ENCODE peak calls at places on chromosomes 7 and 10, in ten cellular contexts. One of them, this sample, is unnamed.

GRCh38 chr10:113187066-113187777 is 237.2 kb downstream of the TCF7L2 start:
- DNase-seq in AG08396: no peak
- DNase-seq in lower leg skin: no peak
- DNase-seq in stimulated activated CD8-positive, alpha-beta memory T cell treated with anti-CD3 and anti-CD28 coated beads, Interleukin-15, amount 100 ng/mL, for 24 hours: no peak
- DNase-seq in activated CD8-positive, alpha-beta memory T cell treated with anti-CD3 and anti-CD28 coated beads, Interleukin-2, amount 10 ng/mL, durations not matched to agents 7 days and 5 days: no peak
- DNase-seq in CD8-positive, alpha-beta memory T cell: no peak
- DNase-seq in cardiac muscle cell: peak; percentile 68
- DNase-seq in left cardiac atrium: peak; percentile 79
- DNase-seq in hepatic stellate cell: no peak
- DNase-seq in naive thymus-derived CD8-positive, alpha-beta T cell: no peak
- DNase-seq in this sample: no peak

GRCh38 chr10:110629680-110630191 is 14.4 kb upstream of the RBM20 start:
- DNase-seq in hepatic stellate cell: peak; percentile 81
- DNase-seq in cardiac muscle cell: no peak
- DNase-seq in activated CD8-positive, alpha-beta memory T cell treated with anti-CD3 and anti-CD28 coated beads, Interleukin-2, amount 10 ng/mL, durations not matched to agents 7 days and 5 days: no peak
- DNase-seq in AG08396: peak; percentile 77
- DNase-seq in stimulated activated CD8-positive, alpha-beta memory T cell treated with anti-CD3 and anti-CD28 coated beads, Interleukin-15, amount 100 ng/mL, for 24 hours: no peak
- DNase-seq in naive thymus-derived CD8-positive, alpha-beta T cell: no peak
- DNase-seq in left cardiac atrium: no peak
- DNase-seq in lower leg skin: no peak
- DNase-seq in CD8-positive, alpha-beta memory T cell: no peak
- DNase-seq in this sample: no peak

GRCh38 chr7:129279757-129280156 is 54.9 kb downstream of the AHCYL2 start:
- DNase-seq in left cardiac atrium: no peak
- DNase-seq in stimulated activated CD8-positive, alpha-beta memory T cell treated with anti-CD3 and anti-CD28 coated beads, Interleukin-15, amount 100 ng/mL, for 24 hours: no peak
- DNase-seq in activated CD8-positive, alpha-beta memory T cell treated with anti-CD3 and anti-CD28 coated beads, Interleukin-2, amount 10 ng/mL, durations not matched to agents 7 days and 5 days: peak; percentile 45
- DNase-seq in lower leg skin: no peak
- DNase-seq in cardiac muscle cell: no peak
- DNase-seq in AG08396: no peak
- DNase-seq in hepatic stellate cell: no peak
- DNase-seq in CD8-positive, alpha-beta memory T cell: no peak
- DNase-seq in naive thymus-derived CD8-positive, alpha-beta T cell: no peak
- DNase-seq in this sample: no peak

GRCh38 chr10:122033224-122033926 is 44.4 kb downstream of the TACC2 start:
- DNase-seq in lower leg skin: no peak
- DNase-seq in activated CD8-positive, alpha-beta memory T cell treated with anti-CD3 and anti-CD28 coated beads, Interleukin-2, amount 10 ng/mL, durations not matched to agents 7 days and 5 days: no peak
- DNase-seq in CD8-positive, alpha-beta memory T cell: no peak
- DNase-seq in AG08396: no peak
- DNase-seq in hepatic stellate cell: no peak
- DNase-seq in cardiac muscle cell: no peak
- DNase-seq in naive thymus-derived CD8-positive, alpha-beta T cell: no peak
- DNase-seq in stimulated activated CD8-positive, alpha-beta memory T cell treated with anti-CD3 and anti-CD28 coated beads, Interleukin-15, amount 100 ng/mL, for 24 hours: no peak
- DNase-seq in left cardiac atrium: no peak
- DNase-seq in this sample: no peak

GRCh38 chr10:97974526-97975525 is 55.6 kb downstream of the CRTAC1 start:
- DNase-seq in left cardiac atrium: no peak
- DNase-seq in stimulated activated CD8-positive, alpha-beta memory T cell treated with anti-CD3 and anti-CD28 coated beads, Interleukin-15, amount 100 ng/mL, for 24 hours: no peak
- DNase-seq in AG08396: no peak
- DNase-seq in cardiac muscle cell: no peak
- DNase-seq in CD8-positive, alpha-beta memory T cell: no peak
- DNase-seq in lower leg skin: no peak
- DNase-seq in activated CD8-positive, alpha-beta memory T cell treated with anti-CD3 and anti-CD28 coated beads, Interleukin-2, amount 10 ng/mL, durations not matched to agents 7 days and 5 days: no peak
- DNase-seq in hepatic stellate cell: no peak
- DNase-seq in naive thymus-derived CD8-positive, alpha-beta T cell: no peak
- DNase-seq in this sample: no peak

GRCh38 chr10:113126506-113127192 is 176.6 kb downstream of the TCF7L2 start:
- DNase-seq in naive thymus-derived CD8-positive, alpha-beta T cell: peak; percentile 21
- DNase-seq in AG08396: peak; percentile 90
- DNase-seq in stimulated activated CD8-positive, alpha-beta memory T cell treated with anti-CD3 and anti-CD28 coated beads, Interleukin-15, amount 100 ng/mL, for 24 hours: peak; percentile 13
- DNase-seq in activated CD8-positive, alpha-beta memory T cell treated with anti-CD3 and anti-CD28 coated beads, Interleukin-2, amount 10 ng/mL, durations not matched to agents 7 days and 5 days: peak; percentile 43
- DNase-seq in lower leg skin: peak; percentile 91
- DNase-seq in cardiac muscle cell: peak; percentile 84
- DNase-seq in CD8-positive, alpha-beta memory T cell: peak; percentile 43
- DNase-seq in left cardiac atrium: peak; percentile 80
- DNase-seq in hepatic stellate cell: peak; percentile 57
- DNase-seq in this sample: peak; percentile 6

GRCh38 chr10:13346280-13346819 is 1.7 kb downstream of the SEPHS1 start:
- DNase-seq in left cardiac atrium: no peak
- DNase-seq in naive thymus-derived CD8-positive, alpha-beta T cell: no peak
- DNase-seq in activated CD8-positive, alpha-beta memory T cell treated with anti-CD3 and anti-CD28 coated beads, Interleukin-2, amount 10 ng/mL, durations not matched to agents 7 days and 5 days: no peak
- DNase-seq in cardiac muscle cell: peak; percentile 67
- DNase-seq in AG08396: peak; percentile 51
- DNase-seq in lower leg skin: no peak
- DNase-seq in stimulated activated CD8-positive, alpha-beta memory T cell treated with anti-CD3 and anti-CD28 coated beads, Interleukin-15, amount 100 ng/mL, for 24 hours: no peak
- DNase-seq in CD8-positive, alpha-beta memory T cell: no peak
- DNase-seq in hepatic stellate cell: peak; percentile 61
- DNase-seq in this sample: no peak

GRCh38 chr10:86785021-86785420 is 28.6 kb downstream of the BMPR1A start:
- DNase-seq in AG08396: no peak
- DNase-seq in stimulated activated CD8-positive, alpha-beta memory T cell treated with anti-CD3 and anti-CD28 coated beads, Interleukin-15, amount 100 ng/mL, for 24 hours: no peak
- DNase-seq in cardiac muscle cell: no peak
- DNase-seq in CD8-positive, alpha-beta memory T cell: no peak
- DNase-seq in activated CD8-positive, alpha-beta memory T cell treated with anti-CD3 and anti-CD28 coated beads, Interleukin-2, amount 10 ng/mL, durations not matched to agents 7 days and 5 days: no peak
- DNase-seq in hepatic stellate cell: no peak
- DNase-seq in naive thymus-derived CD8-positive, alpha-beta T cell: no peak
- DNase-seq in lower leg skin: no peak
- DNase-seq in left cardiac atrium: no peak
- DNase-seq in this sample: no peak